ENCODE peak calls at places on chromosome 22, in seven cellular contexts. V is sigmoid colon, I is HCT116, O is IMR-90, K is A549, N is ovary, L is H1. P is an unnamed sample.

GRCh38 chr22:19495562-19496323 is 16.0 kb downstream of the CDC45 start:
- DNase-seq in K (no peak), V (no peak), I (no peak), N (no peak), L (no peak), O (peak), P (no peak)

GRCh38 chr22:20987375-20987774 is 5.3 kb downstream of the LZTR1 start:
- DNase-seq in V (no peak), K (no peak), O (no peak), L (no peak), N (no peak), I (no peak), P (no peak)

GRCh38 chr22:22166941-22167713 is 77.5 kb upstream of the VPREB1 start:
- DNase-seq in I (no peak), N (no peak), V (no peak), O (no peak), K (no peak), L (no peak), P (no peak)

GRCh38 chr22:29621761-29622526 is 18.5 kb downstream of the NF2 start:
- DNase-seq in O (peak), I (peak), V (no peak), N (no peak), K (peak), L (no peak), P (no peak)

GRCh38 chr22:22689621-22690345 is 45.4 kb downstream of the GGTLC2 start:
- DNase-seq in L (no peak), I (no peak), V (peak), K (no peak), N (no peak), O (no peak), P (no peak)

GRCh38 chr22:27206001-27206746 is 548.8 kb downstream of the MIAT start:
- DNase-seq in I (no peak), V (no peak), N (no peak), L (no peak), K (no peak), O (peak), P (no peak)

GRCh38 chr22:30398685-30399680 is 2.2 kb downstream of the SEC14L2 start:
- DNase-seq in O (no peak), L (no peak), K (no peak), V (no peak), I (no peak), N (no peak), P (no peak)

GRCh38 chr22:43624144-43624998 is 187.7 kb downstream of the EFCAB6 start:
- DNase-seq in L (no peak), N (no peak), K (peak), I (no peak), V (no peak), O (no peak), P (no peak)

GRCh38 chr22:36873614-36874308 is 13.0 kb downstream of the NCF4 start:
- DNase-seq in O (peak), I (peak), L (no peak), K (peak), N (no peak), V (no peak), P (peak)

GRCh38 chr22:48960981-48961655 is 866.6 kb downstream of the BRD1 start:
- DNase-seq in O (no peak), I (no peak), K (no peak), L (peak), N (no peak), V (peak), P (no peak)

GRCh38 chr22:19873138-19873959 is 18.7 kb upstream of the GNB1L start:
- DNase-seq in K (no peak), I (no peak), V (peak), O (no peak), L (no peak), N (peak), P (peak)

GRCh38 chr22:46546466-46547178 is 9.2 kb upstream of the CELSR1 start:
- DNase-seq in I (no peak), K (no peak), O (peak), V (no peak), N (no peak), L (no peak), P (peak)

GRCh38 chr22:19504900-19505734 is 19.1 kb downstream of the CLDN5 start:
- DNase-seq in K (no peak), V (no peak), O (no peak), L (no peak), N (no peak), I (no peak), P (no peak)

GRCh38 chr22:48960576-48960975 is 867.1 kb downstream of the BRD1 start:
- DNase-seq in O (no peak), V (no peak), K (no peak), I (no peak), L (no peak), N (no peak), P (no peak)

GRCh38 chr22:45977003-45977395 is at the start of gene WNT7B:
- DNase-seq in I (peak), L (no peak), N (no peak), K (peak), O (no peak), V (no peak), P (no peak)

GRCh38 chr22:17192186-17192585 is 27.0 kb downstream of the ADA2 start:
- DNase-seq in I (no peak), L (no peak), O (no peak), K (no peak), N (no peak), V (no peak), P (no peak)

GRCh38 chr22:17120281-17120680 is 879 bp downstream of the TMEM121B start:
- DNase-seq in V (no peak), K (no peak), O (peak), I (no peak), N (peak), L (peak), P (peak)

GRCh38 chr22:48748113-48748859 is 1079.4 kb downstream of the BRD1 start:
- DNase-seq in N (no peak), K (no peak), L (peak), O (no peak), V (peak), I (no peak), P (no peak)

GRCh38 chr22:44218071-44218470 is 37.3 kb downstream of the PARVG start:
- DNase-seq in V (no peak), K (no peak), O (no peak), N (no peak), L (peak), I (no peak), P (no peak)

GRCh38 chr22:36286096-36286957 is 33.4 kb downstream of the APOL1 start:
- DNase-seq in O (peak), K (peak), V (peak), L (peak), N (peak), I (peak), P (peak)

GRCh38 chr22:46201059-46201757 is 48.9 kb downstream of the CDPF1 start:
- DNase-seq in L (peak), V (no peak), O (no peak), N (no peak), K (no peak), I (peak), P (no peak)

GRCh38 chr22:27312567-27313507 is 488.7 kb downstream of the MN1 start:
- DNase-seq in K (no peak), I (no peak), N (no peak), O (no peak), L (peak), V (no peak), P (no peak)

GRCh38 chr22:46043339-46043738 is 66.4 kb upstream of the WNT7B start:
- DNase-seq in L (no peak), K (no peak), V (peak), I (no peak), N (peak), O (no peak), P (no peak)

GRCh38 chr22:36326178-36327161 is 61.3 kb downstream of the MYH9 start:
- DNase-seq in N (no peak), V (no peak), K (no peak), O (no peak), L (no peak), I (no peak), P (no peak)

GRCh38 chr22:43375951-43376455 is 32.8 kb upstream of the SCUBE1 start:
- DNase-seq in N (no peak), I (no peak), O (peak), V (no peak), L (no peak), K (no peak), P (no peak)

GRCh38 chr22:47194476-47195155 is 432.2 kb downstream of the TBC1D22A start:
- DNase-seq in K (no peak), V (peak), L (no peak), O (no peak), I (no peak), N (no peak), P (no peak)

GRCh38 chr22:34604312-34604711 is 461.6 kb upstream of the ISX start:
- DNase-seq in K (no peak), V (no peak), O (no peak), N (no peak), L (no peak), I (no peak), P (no peak)

GRCh38 chr22:45270095-45271020 is 14.4 kb upstream of the UPK3A start:
- DNase-seq in I (no peak), L (no peak), N (no peak), O (no peak), V (no peak), K (no peak), P (no peak)

GRCh38 chr22:26589845-26590524 is at the start of gene TPST2:
- DNase-seq in O (peak), I (peak), L (peak), K (peak), V (peak), N (peak), P (peak)

GRCh38 chr22:46114518-46115387 is 35.6 kb upstream of the PPARA start:
- DNase-seq in K (no peak), I (no peak), V (no peak), O (no peak), N (peak), L (no peak), P (no peak)

GRCh38 chr22:43554259-43554636 is 142.4 kb downstream of the MPPED1 start:
- DNase-seq in N (no peak), I (no peak), V (peak), L (no peak), O (no peak), K (no peak), P (no peak)

DNA sequence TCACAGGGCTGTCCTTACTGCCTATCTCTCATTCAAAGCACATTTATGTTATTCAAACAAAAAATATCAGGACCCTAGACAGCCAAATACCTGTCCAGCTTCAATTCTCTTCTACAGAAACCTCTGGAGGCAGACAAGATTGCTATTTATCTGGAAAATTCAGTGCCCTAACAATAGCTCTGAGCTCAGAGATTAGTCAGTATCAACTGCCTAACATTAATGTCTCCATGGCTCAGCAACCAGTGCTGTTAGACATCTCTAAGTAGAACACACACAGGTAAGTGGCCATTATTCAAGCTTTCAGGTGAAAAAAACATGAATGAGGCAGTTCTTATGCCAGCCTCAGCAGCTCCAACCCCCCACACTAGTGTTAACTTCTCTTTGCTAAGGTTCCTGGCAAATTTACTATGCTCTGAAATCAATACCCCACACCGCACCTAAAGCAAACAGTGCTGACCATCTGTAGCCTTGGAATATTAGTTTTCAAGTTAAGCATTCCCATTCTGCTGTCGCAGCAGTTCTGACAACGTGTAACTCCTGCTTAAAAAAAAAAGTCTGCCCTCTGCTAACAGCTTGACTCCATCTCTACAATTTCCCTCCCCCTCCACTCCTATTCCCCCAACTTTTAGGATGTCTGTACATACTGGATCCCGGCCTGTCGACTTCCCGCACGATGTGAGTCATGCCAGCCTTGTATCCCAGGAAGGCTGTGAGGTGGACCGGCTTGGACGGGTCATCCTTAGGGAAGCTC is 1.5 kb downstream of the RPL3 start:
- DNase-seq in N (no peak), K (no peak), V (no peak), L (no peak), I (no peak), O (peak), P (no peak)
- TF ChIP-seq POLR2A in N (no peak), K (no peak), V (no peak), L (no peak), I (no peak), O (no peak), P (no peak)

DNA sequence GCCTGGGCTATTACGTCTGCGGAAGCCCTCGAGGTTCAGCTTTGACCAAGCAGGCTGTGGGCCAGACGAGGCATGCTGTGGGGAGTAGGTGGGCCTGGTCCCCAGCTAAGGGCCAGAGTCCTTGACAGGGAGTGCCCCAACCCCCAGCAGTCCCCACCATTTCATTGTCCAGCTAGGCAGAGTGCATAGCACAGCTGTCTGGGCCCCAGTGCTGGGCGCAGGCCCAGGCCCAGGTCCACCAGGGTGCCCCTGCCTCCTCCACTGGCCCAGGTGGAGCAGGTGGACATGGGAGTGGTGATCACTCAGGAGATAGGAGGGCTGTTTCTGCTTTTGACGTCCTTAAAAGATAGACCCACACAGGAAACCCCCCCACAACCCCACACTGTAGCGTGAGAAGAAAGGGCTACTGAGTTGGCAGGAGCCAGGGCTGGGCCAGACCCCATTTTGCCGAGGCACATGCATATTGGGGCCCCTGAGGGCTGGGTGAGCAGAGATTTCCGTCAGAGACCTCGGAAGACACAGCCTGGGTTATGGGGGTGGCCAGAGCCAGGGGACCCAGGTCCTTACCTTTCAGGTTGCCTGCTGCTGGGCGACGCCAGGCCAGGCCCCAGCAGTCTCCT is 11.7 kb upstream of the SUSD2 start:
- DNase-seq in N (no peak), O (no peak), L (no peak), I (no peak), K (no peak), V (no peak), P (no peak)
- H3K27ac ChIP-seq in N (no peak), O (no peak), L (no peak), I (no peak), K (no peak), V (peak), P (no peak)

GRCh38 chr22:50530280-50530856 is 556 bp upstream of the TYMP start:
- DNase-seq in O (peak), V (peak), N (peak), K (peak), L (peak), I (peak), P (peak)
- TF ChIP-seq POLR2A in O (no peak), V (peak), N (no peak), K (peak), L (no peak), I (peak), P (no peak)

DNA sequence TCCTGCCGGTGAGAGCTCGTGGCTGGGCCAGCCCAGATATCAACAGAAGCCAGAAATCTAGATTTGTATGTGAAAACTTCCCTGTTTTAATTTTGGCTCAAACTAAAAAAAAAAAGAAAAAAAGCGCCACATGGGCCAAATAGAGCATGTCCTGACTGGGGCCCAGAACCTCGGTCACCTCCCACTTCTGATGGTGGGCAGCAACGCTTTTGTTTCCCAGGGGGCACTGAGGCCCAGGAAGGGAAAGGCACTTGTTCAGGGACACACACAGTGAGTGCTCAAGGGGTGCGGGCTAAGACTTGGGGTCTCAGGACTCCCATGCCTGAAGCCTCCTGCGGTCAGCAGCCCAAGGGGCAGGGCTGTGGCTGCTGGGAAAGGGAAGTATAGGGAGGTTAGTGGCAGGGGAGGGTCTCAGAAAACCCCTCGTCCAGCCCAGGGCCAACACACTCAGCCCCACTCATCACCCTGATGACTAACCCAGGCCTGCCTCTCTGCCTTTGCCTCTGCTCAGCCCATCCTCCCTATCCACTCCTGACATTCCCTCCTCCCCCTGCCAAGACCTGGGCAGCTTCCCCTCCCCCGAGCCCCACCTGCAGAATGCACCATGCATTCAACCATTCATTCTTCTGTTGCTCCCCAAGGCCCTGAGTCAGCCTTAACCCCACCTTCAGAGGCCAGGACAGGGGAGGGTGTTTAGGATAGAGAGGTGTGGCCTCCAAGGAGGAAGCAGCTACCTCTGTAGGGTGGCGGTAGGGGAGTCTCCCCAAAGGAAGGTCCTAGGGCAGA is 30.0 kb upstream of the TCF20 start:
- DNase-seq in O (no peak), K (no peak), I (no peak), L (no peak), V (no peak), N (no peak), P (no peak)
- H3K27ac ChIP-seq in O (no peak), K (no peak), I (no peak), L (no peak), V (no peak), N (no peak), P (no peak)

P was measured in heart left ventricle.